ENCODE peak calls at places on chromosome 17, in five cellular contexts. K is lower leg skin; Q is WERI-Rb-1; S is CD8-positive, alpha-beta T cell; J is heart right ventricle. W is an unnamed sample.

GRCh38 chr17:4329838-4330237 is 36.6 kb downstream of the UBE2G1 start:
- DNase-seq in K (no peak), Q (no peak), S (no peak), J (no peak), W (no peak)

GRCh38 chr17:39750131-39751015 is 12.6 kb downstream of the GRB7 start:
- DNase-seq in K (peak; percentile 81), Q (peak; percentile 49), S (no peak), J (peak; percentile 63), W (no peak)

GRCh38 chr17:60231234-60231633 is 81.5 kb downstream of the CA4 start:
- DNase-seq in K (no peak), Q (no peak), S (no peak), J (no peak), W (no peak)

GRCh38 chr17:47324224-47325020 is 667 bp downstream of the EFCAB13 start:
- DNase-seq in K (peak; percentile 92), Q (no peak), S (peak; percentile 58), J (peak; percentile 63), W (peak; percentile 26)

GRCh38 chr17:6580628-6581027 is 24.3 kb upstream of the PITPNM3 start:
- DNase-seq in K (no peak), Q (no peak), S (no peak), J (no peak), W (no peak)

GRCh38 chr17:77144227-77144626 is 3.5 kb downstream of the SEC14L1 start:
- DNase-seq in K (no peak), Q (no peak), S (no peak), J (no peak), W (no peak)

GRCh38 chr17:64683791-64684190 is 21.7 kb upstream of the SMURF2 start:
- DNase-seq in K (no peak), Q (no peak), S (no peak), J (no peak), W (no peak)

GRCh38 chr17:37490638-37491614 is 1.2 kb downstream of the DUSP14 start:
- DNase-seq in K (no peak), Q (no peak), S (peak; percentile 13), J (peak; percentile 64), W (no peak)

GRCh38 chr17:32795339-32795979 is 81.5 kb downstream of the MYO1D start:
- DNase-seq in K (no peak), Q (no peak), S (no peak), J (no peak), W (no peak)

GRCh38 chr17:56774650-56775049 is 59.1 kb downstream of the C17orf67 start:
- DNase-seq in K (peak; percentile 3), Q (no peak), S (no peak), J (no peak), W (no peak)

GRCh38 chr17:73290399-73291259 is 21.2 kb downstream of the CDC42EP4 start:
- DNase-seq in K (no peak), Q (no peak), S (no peak), J (no peak), W (no peak)

GRCh38 chr17:7817643-7817964 is 16.4 kb upstream of the KDM6B start:
- DNase-seq in K (no peak), Q (no peak), S (no peak), J (no peak), W (no peak)

GRCh38 chr17:77380411-77381184 is 239.8 kb downstream of the SEC14L1 start:
- DNase-seq in K (no peak), Q (no peak), S (no peak), J (no peak), W (no peak)

GRCh38 chr17:69503711-69504110 is 89.2 kb downstream of the MAP2K6 start:
- DNase-seq in K (no peak), Q (no peak), S (no peak), J (no peak), W (no peak)

GRCh38 chr17:1574697-1575471 is 12.3 kb upstream of the PITPNA start:
- DNase-seq in K (peak; percentile 87), Q (no peak), S (no peak), J (no peak), W (no peak)

GRCh38 chr17:5201011-5201410 is 9.3 kb upstream of the ZNF594 start:
- DNase-seq in K (no peak), Q (no peak), S (no peak), J (no peak), W (no peak)

GRCh38 chr17:45783593-45784292 is 377 bp upstream of the CRHR1 start:
- DNase-seq in K (peak; percentile 88), Q (peak; percentile 76), S (no peak), J (peak; percentile 17), W (no peak)

GRCh38 chr17:29546085-29546484 is 20.8 kb downstream of the ABHD15 start:
- DNase-seq in K (no peak), Q (no peak), S (no peak), J (no peak), W (no peak)

GRCh38 chr17:17994271-17994670 is 21.6 kb downstream of the DRC3 start:
- DNase-seq in K (no peak), Q (peak; percentile 54), S (no peak), J (peak; percentile 17), W (peak; percentile 28)

GRCh38 chr17:79982986-79983385 is 52.7 kb downstream of the TBC1D16 start:
- DNase-seq in K (peak; percentile 58), Q (peak; percentile 8), S (no peak), J (no peak), W (no peak)

GRCh38 chr17:40018211-40019121 is 3.2 kb downstream of the CSF3 start:
- DNase-seq in K (no peak), Q (peak; percentile 64), S (no peak), J (peak; percentile 47), W (no peak)

GRCh38 chr17:49976163-49976827 is 7.3 kb downstream of the DLX4 start:
- DNase-seq in K (no peak), Q (peak; percentile 66), S (no peak), J (no peak), W (no peak)

GRCh38 chr17:5758651-5759050 is 174.3 kb upstream of the NLRP1 start:
- DNase-seq in K (peak; percentile 62), Q (peak; percentile 32), S (no peak), J (no peak), W (peak; percentile 83)

GRCh38 chr17:17783825-17784598 is 52.8 kb downstream of the SREBF1 start:
- DNase-seq in K (no peak), Q (peak; percentile 53), S (peak; percentile 43), J (peak; percentile 68), W (no peak)

GRCh38 chr17:19534562-19535149 is 1.0 kb downstream of the SLC47A1 start:
- DNase-seq in K (no peak), Q (no peak), S (no peak), J (no peak), W (peak; percentile 81)

GRCh38 chr17:60720763-60721531 is 43.3 kb downstream of the BCAS3 start:
- DNase-seq in K (no peak), Q (peak; percentile 41), S (peak; percentile 22), J (peak; percentile 24), W (peak; percentile 66)

GRCh38 chr17:2266045-2266864 is 37.3 kb downstream of the SMG6 start:
- DNase-seq in K (no peak), Q (no peak), S (peak; percentile 84), J (peak; percentile 34), W (peak; percentile 93)

GRCh38 chr17:34886831-34887230 is 74.4 kb downstream of the CCT6B start:
- DNase-seq in K (peak; percentile 28), Q (no peak), S (no peak), J (no peak), W (peak; percentile 23)

GRCh38 chr17:60079401-60079861 is 710 bp upstream of the HEATR6 start:
- DNase-seq in K (no peak), Q (peak; percentile 21), S (no peak), J (no peak), W (no peak)

GRCh38 chr17:70171159-70171558 is 1.8 kb downstream of the KCNJ2 start:
- DNase-seq in K (no peak), Q (peak; percentile 39), S (no peak), J (no peak), W (no peak)

GRCh38 chr17:14923981-14924380 is 341.1 kb downstream of the PMP22 start:
- DNase-seq in K (no peak), Q (no peak), S (no peak), J (no peak), W (no peak)

GRCh38 chr17:35390663-35391062 is 17.2 kb upstream of the SLFN11 start:
- DNase-seq in K (no peak), Q (no peak), S (no peak), J (no peak), W (no peak)

GRCh38 chr17:47937915-47938314 is 3.5 kb upstream of the PNPO start:
- DNase-seq in K (no peak), Q (no peak), S (no peak), J (no peak), W (no peak)

GRCh38 chr17:7440823-7441174 is 1.5 kb downstream of the FGF11 start:
- DNase-seq in K (no peak), Q (peak; percentile 50), S (no peak), J (peak; percentile 41), W (no peak)

GRCh38 chr17:40027614-40028012 is 12.4 kb downstream of the CSF3 start:
- DNase-seq in K (no peak), Q (no peak), S (no peak), J (no peak), W (no peak)

GRCh38 chr17:28317965-28318758 is 838 bp upstream of the TMEM97 start:
- DNase-seq in K (no peak), Q (no peak), S (no peak), J (no peak), W (no peak)
- H3K4me3 ChIP-seq in K (peak overlapping the region; percentile 18), Q (peak overlapping the region; percentile 99), S (peak overlapping the region; percentile 82), J (peak overlapping the region; percentile 64), W (peak overlapping the region; percentile 95)

GRCh38 chr17:67708378-67708777 is 9.4 kb upstream of the NOL11 start:
- DNase-seq in K (no peak), Q (no peak), S (no peak), J (no peak), W (no peak)
- H3K4me3 ChIP-seq in K (no peak overlapping the region), Q (no peak overlapping the region), S (no peak overlapping the region), J (no peak overlapping the region), W (no peak overlapping the region)

GRCh38 chr17:83103938-83104311 is 24.5 kb downstream of the METRNL start:
- DNase-seq in K (no peak), Q (no peak), S (no peak), J (no peak), W (no peak)

GRCh38 chr17:83105512-83105911 is 26.1 kb downstream of the METRNL start:
- DNase-seq in K (no peak), Q (no peak), S (no peak), J (no peak), W (no peak)

GRCh38 chr17:83104577-83105505 is 25.4 kb downstream of the METRNL start:
- DNase-seq in K (no peak), Q (no peak), S (no peak), J (no peak), W (no peak)

GRCh38 chr17:83101805-83102480 is 22.5 kb downstream of the METRNL start:
- DNase-seq in K (no peak), Q (no peak), S (no peak), J (no peak), W (no peak)

GRCh38 chr17:83103200-83103937 is 24.0 kb downstream of the METRNL start:
- DNase-seq in K (no peak), Q (no peak), S (no peak), J (peak; percentile 70), W (no peak)
- H3K4me3 ChIP-seq in K (no peak overlapping the region), Q (no peak overlapping the region), S (no peak overlapping the region), J (no peak overlapping the region), W (no peak overlapping the region)

DNA sequence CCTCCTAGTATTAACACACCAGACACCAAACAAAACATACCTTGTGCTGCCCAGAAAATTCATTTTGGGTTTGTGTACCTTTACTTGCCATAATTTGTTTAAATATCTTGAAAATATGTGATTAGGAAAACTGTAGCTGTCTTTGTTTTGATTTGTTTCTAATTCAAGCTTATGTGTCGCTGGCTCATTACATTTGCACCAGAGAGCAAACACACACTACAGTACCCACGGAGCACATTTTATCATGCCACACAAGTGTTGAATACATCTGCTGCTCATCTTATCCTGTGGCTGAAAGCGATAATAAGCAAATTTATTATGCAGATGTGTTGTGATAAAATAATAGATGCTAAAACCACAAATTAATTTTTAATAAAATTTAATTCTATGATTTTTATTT is 63.1 kb downstream of the SPAG9 start:
- DNase-seq in K (no peak), Q (no peak), S (no peak), J (no peak), W (no peak)
- H3K4me3 ChIP-seq in K (no peak overlapping the region), Q (no peak overlapping the region), S (no peak overlapping the region), J (no peak overlapping the region), W (no peak overlapping the region)

W was measured in Jurkat, Clone E6-1.